ENCODE peak calls at places on chromosomes 2 and 18, in six cellular contexts. One of them, this sample, is unnamed.

GRCh38 chr2:56248965-56249742 is 65.4 kb downstream of the CCDC85A start:
- DNase-seq in CD4-positive, alpha-beta T cell: no peak
- DNase-seq in astrocyte: no peak
- DNase-seq in caudate nucleus: no peak
- DNase-seq in Panc1: no peak
- DNase-seq in CD4-positive, CD25-positive, alpha-beta regulatory T cell: no peak
- DNase-seq in this sample: no peak

GRCh38 chr18:33664528-33664927 is 86.5 kb downstream of the ASXL3 start:
- DNase-seq in CD4-positive, alpha-beta T cell: no peak
- DNase-seq in astrocyte: no peak
- DNase-seq in caudate nucleus: no peak
- DNase-seq in Panc1: no peak
- DNase-seq in CD4-positive, CD25-positive, alpha-beta regulatory T cell: no peak
- DNase-seq in this sample: no peak

GRCh38 chr18:62781893-62782292 is 66.6 kb downstream of the PHLPP1 start:
- DNase-seq in CD4-positive, alpha-beta T cell: no peak
- DNase-seq in astrocyte: peak; percentile 92
- DNase-seq in caudate nucleus: no peak
- DNase-seq in Panc1: no peak
- DNase-seq in CD4-positive, CD25-positive, alpha-beta regulatory T cell: no peak
- DNase-seq in this sample: peak; percentile 77

GRCh38 chr2:50514881-50515280 is 517.1 kb downstream of the NRXN1 start:
- DNase-seq in CD4-positive, alpha-beta T cell: no peak
- DNase-seq in astrocyte: no peak
- DNase-seq in caudate nucleus: no peak
- DNase-seq in Panc1: no peak
- DNase-seq in CD4-positive, CD25-positive, alpha-beta regulatory T cell: no peak
- DNase-seq in this sample: no peak

GRCh38 chr2:149101818-149102217 is 63.3 kb downstream of the LYPD6B start:
- DNase-seq in CD4-positive, alpha-beta T cell: no peak
- DNase-seq in astrocyte: no peak
- DNase-seq in caudate nucleus: no peak
- DNase-seq in Panc1: no peak
- DNase-seq in CD4-positive, CD25-positive, alpha-beta regulatory T cell: no peak
- DNase-seq in this sample: no peak

GRCh38 chr2:39516347-39517101 is 79.4 kb upstream of the MAP4K3 start:
- DNase-seq in CD4-positive, alpha-beta T cell: no peak
- DNase-seq in astrocyte: no peak
- DNase-seq in caudate nucleus: no peak
- DNase-seq in Panc1: no peak
- DNase-seq in CD4-positive, CD25-positive, alpha-beta regulatory T cell: no peak
- DNase-seq in this sample: no peak

GRCh38 chr2:69617744-69618143 is 25.8 kb downstream of the AAK1 start:
- DNase-seq in CD4-positive, alpha-beta T cell: no peak
- DNase-seq in astrocyte: no peak
- DNase-seq in caudate nucleus: no peak
- DNase-seq in Panc1: no peak
- DNase-seq in CD4-positive, CD25-positive, alpha-beta regulatory T cell: no peak
- DNase-seq in this sample: no peak

GRCh38 chr18:62637807-62638687 is 77.3 kb upstream of the PHLPP1 start:
- DNase-seq in CD4-positive, alpha-beta T cell: peak; percentile 21
- DNase-seq in astrocyte: no peak
- DNase-seq in caudate nucleus: no peak
- DNase-seq in Panc1: peak; percentile 15
- DNase-seq in CD4-positive, CD25-positive, alpha-beta regulatory T cell: peak; percentile 20
- DNase-seq in this sample: no peak

GRCh38 chr2:233544079-233544690 is 22.4 kb downstream of the USP40 start:
- DNase-seq in CD4-positive, alpha-beta T cell: no peak
- DNase-seq in astrocyte: peak; percentile 23
- DNase-seq in caudate nucleus: no peak
- DNase-seq in Panc1: no peak
- DNase-seq in CD4-positive, CD25-positive, alpha-beta regulatory T cell: no peak
- DNase-seq in this sample: no peak

GRCh38 chr2:237682901-237683670 is 55.7 kb downstream of the LRRFIP1 start:
- DNase-seq in CD4-positive, alpha-beta T cell: no peak
- DNase-seq in astrocyte: no peak
- DNase-seq in caudate nucleus: no peak
- DNase-seq in Panc1: no peak
- DNase-seq in CD4-positive, CD25-positive, alpha-beta regulatory T cell: no peak
- DNase-seq in this sample: no peak

GRCh38 chr2:1721706-1722483 is 22.4 kb downstream of the PXDN start:
- DNase-seq in CD4-positive, alpha-beta T cell: no peak
- DNase-seq in astrocyte: peak; percentile 99
- DNase-seq in caudate nucleus: no peak
- DNase-seq in Panc1: no peak
- DNase-seq in CD4-positive, CD25-positive, alpha-beta regulatory T cell: no peak
- DNase-seq in this sample: peak; percentile 88

GRCh38 chr2:20452551-20452950 is 5.7 kb downstream of the RHOB start:
- DNase-seq in CD4-positive, alpha-beta T cell: no peak
- DNase-seq in astrocyte: peak; percentile 44
- DNase-seq in caudate nucleus: no peak
- DNase-seq in Panc1: no peak
- DNase-seq in CD4-positive, CD25-positive, alpha-beta regulatory T cell: no peak
- DNase-seq in this sample: no peak

GRCh38 chr18:21131698-21132230 is 20.2 kb upstream of the ROCK1 start:
- DNase-seq in CD4-positive, alpha-beta T cell: no peak
- DNase-seq in astrocyte: no peak
- DNase-seq in caudate nucleus: no peak
- DNase-seq in Panc1: no peak
- DNase-seq in CD4-positive, CD25-positive, alpha-beta regulatory T cell: no peak
- DNase-seq in this sample: no peak

GRCh38 chr2:9656270-9656766 is 25.5 kb upstream of the YWHAQ start:
- DNase-seq in CD4-positive, alpha-beta T cell: peak; percentile 32
- DNase-seq in astrocyte: peak; percentile 97
- DNase-seq in caudate nucleus: no peak
- DNase-seq in Panc1: peak; percentile 85
- DNase-seq in CD4-positive, CD25-positive, alpha-beta regulatory T cell: no peak
- DNase-seq in this sample: peak; percentile 83

GRCh38 chr2:122011493-122012270 is 256.2 kb downstream of the TSN start:
- DNase-seq in CD4-positive, alpha-beta T cell: no peak
- DNase-seq in astrocyte: peak; percentile 26
- DNase-seq in caudate nucleus: no peak
- DNase-seq in Panc1: no peak
- DNase-seq in CD4-positive, CD25-positive, alpha-beta regulatory T cell: no peak
- DNase-seq in this sample: no peak

GRCh38 chr2:210955591-210955990 is 399.2 kb downstream of the CPS1 start:
- DNase-seq in CD4-positive, alpha-beta T cell: no peak
- DNase-seq in astrocyte: peak; percentile 87
- DNase-seq in caudate nucleus: no peak
- DNase-seq in Panc1: no peak
- DNase-seq in CD4-positive, CD25-positive, alpha-beta regulatory T cell: no peak
- DNase-seq in this sample: peak; percentile 3

GRCh38 chr2:118177932-118178331 is 89.7 kb downstream of the INSIG2 start:
- DNase-seq in CD4-positive, alpha-beta T cell: no peak
- DNase-seq in astrocyte: no peak
- DNase-seq in caudate nucleus: no peak
- DNase-seq in Panc1: no peak
- DNase-seq in CD4-positive, CD25-positive, alpha-beta regulatory T cell: no peak
- DNase-seq in this sample: no peak

GRCh38 chr2:96113367-96113677 is 3.0 kb downstream of the ADRA2B start:
- DNase-seq in CD4-positive, alpha-beta T cell: no peak
- DNase-seq in astrocyte: no peak
- DNase-seq in caudate nucleus: no peak
- DNase-seq in Panc1: no peak
- DNase-seq in CD4-positive, CD25-positive, alpha-beta regulatory T cell: no peak
- DNase-seq in this sample: no peak

GRCh38 chr2:32931945-32932709 is 14.6 kb upstream of the LTBP1 start:
- DNase-seq in CD4-positive, alpha-beta T cell: no peak
- DNase-seq in astrocyte: no peak
- DNase-seq in caudate nucleus: no peak
- DNase-seq in Panc1: no peak
- DNase-seq in CD4-positive, CD25-positive, alpha-beta regulatory T cell: no peak
- DNase-seq in this sample: no peak

GRCh38 chr2:192195548-192196418 is 1.1 kb upstream of the TMEFF2 start:
- DNase-seq in CD4-positive, alpha-beta T cell: no peak
- DNase-seq in astrocyte: peak; percentile 16
- DNase-seq in caudate nucleus: peak; percentile 78
- DNase-seq in Panc1: no peak
- DNase-seq in CD4-positive, CD25-positive, alpha-beta regulatory T cell: no peak
- DNase-seq in this sample: no peak

GRCh38 chr18:54679318-54680149 is 88.5 kb downstream of the DYNAP start:
- DNase-seq in CD4-positive, alpha-beta T cell: no peak
- DNase-seq in astrocyte: peak; percentile 77
- DNase-seq in caudate nucleus: no peak
- DNase-seq in Panc1: peak; percentile 73
- DNase-seq in CD4-positive, CD25-positive, alpha-beta regulatory T cell: no peak
- DNase-seq in this sample: peak; percentile 18

GRCh38 chr18:57846258-57846657 is 43.1 kb upstream of the ATP8B1 start:
- DNase-seq in CD4-positive, alpha-beta T cell: no peak
- DNase-seq in astrocyte: peak; percentile 90
- DNase-seq in caudate nucleus: no peak
- DNase-seq in Panc1: no peak
- DNase-seq in CD4-positive, CD25-positive, alpha-beta regulatory T cell: no peak
- DNase-seq in this sample: no peak

GRCh38 chr2:98803747-98804650 is 73.1 kb upstream of the MGAT4A start:
- DNase-seq in CD4-positive, alpha-beta T cell: no peak
- DNase-seq in astrocyte: no peak
- DNase-seq in caudate nucleus: no peak
- DNase-seq in Panc1: no peak
- DNase-seq in CD4-positive, CD25-positive, alpha-beta regulatory T cell: no peak
- DNase-seq in this sample: no peak
- H3K27ac ChIP-seq in CD4-positive, alpha-beta T cell: no peak overlapping the region
- H3K27ac ChIP-seq in astrocyte: no peak overlapping the region
- H3K27ac ChIP-seq in caudate nucleus: no peak overlapping the region
- H3K27ac ChIP-seq in Panc1: no peak overlapping the region
- H3K27ac ChIP-seq in CD4-positive, CD25-positive, alpha-beta regulatory T cell: no peak overlapping the region
- H3K27ac ChIP-seq in this sample: no peak overlapping the region

GRCh38 chr2:169964740-169965139 is 137.5 kb downstream of the UBR3 start:
- DNase-seq in CD4-positive, alpha-beta T cell: no peak
- DNase-seq in astrocyte: no peak
- DNase-seq in caudate nucleus: no peak
- DNase-seq in Panc1: no peak
- DNase-seq in CD4-positive, CD25-positive, alpha-beta regulatory T cell: no peak
- DNase-seq in this sample: no peak

GRCh38 chr2:169963786-169964185 is 136.5 kb downstream of the UBR3 start:
- DNase-seq in CD4-positive, alpha-beta T cell: no peak
- DNase-seq in astrocyte: no peak
- DNase-seq in caudate nucleus: no peak
- DNase-seq in Panc1: no peak
- DNase-seq in CD4-positive, CD25-positive, alpha-beta regulatory T cell: no peak
- DNase-seq in this sample: no peak

GRCh38 chr2:169968767-169969166 is 141.5 kb downstream of the UBR3 start:
- DNase-seq in CD4-positive, alpha-beta T cell: no peak
- DNase-seq in astrocyte: peak; percentile 16
- DNase-seq in caudate nucleus: no peak
- DNase-seq in Panc1: no peak
- DNase-seq in CD4-positive, CD25-positive, alpha-beta regulatory T cell: no peak
- DNase-seq in this sample: no peak

GRCh38 chr2:169966449-169966848 is 139.2 kb downstream of the UBR3 start:
- DNase-seq in CD4-positive, alpha-beta T cell: no peak
- DNase-seq in astrocyte: no peak
- DNase-seq in caudate nucleus: no peak
- DNase-seq in Panc1: no peak
- DNase-seq in CD4-positive, CD25-positive, alpha-beta regulatory T cell: no peak
- DNase-seq in this sample: no peak

DNA sequence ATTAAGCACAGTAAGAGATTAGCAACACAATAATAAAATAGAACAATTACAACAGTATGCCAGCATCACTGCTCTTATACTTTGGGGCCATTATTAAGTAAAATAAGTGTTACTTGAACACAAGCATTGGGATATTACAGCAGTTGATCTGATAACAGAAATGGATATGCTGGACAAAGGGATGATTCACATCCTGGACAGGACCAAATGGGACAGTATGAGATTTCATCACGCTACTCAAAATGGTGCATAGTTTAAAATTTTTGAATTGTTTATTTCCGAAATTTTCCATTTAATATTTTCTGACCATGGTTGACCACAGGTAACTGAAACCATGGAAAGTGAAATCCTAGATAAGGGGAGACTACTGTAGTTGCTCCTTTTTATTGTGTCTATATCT is 138.2 kb downstream of the UBR3 start:
- DNase-seq in CD4-positive, alpha-beta T cell: no peak
- DNase-seq in astrocyte: peak; percentile 22
- DNase-seq in caudate nucleus: no peak
- DNase-seq in Panc1: no peak
- DNase-seq in CD4-positive, CD25-positive, alpha-beta regulatory T cell: no peak
- DNase-seq in this sample: no peak
- H3K27ac ChIP-seq in CD4-positive, alpha-beta T cell: no peak overlapping the region
- H3K27ac ChIP-seq in astrocyte: no peak overlapping the region
- H3K27ac ChIP-seq in caudate nucleus: no peak overlapping the region
- H3K27ac ChIP-seq in Panc1: no peak overlapping the region
- H3K27ac ChIP-seq in CD4-positive, CD25-positive, alpha-beta regulatory T cell: no peak overlapping the region
- H3K27ac ChIP-seq in this sample: no peak overlapping the region

DNA sequence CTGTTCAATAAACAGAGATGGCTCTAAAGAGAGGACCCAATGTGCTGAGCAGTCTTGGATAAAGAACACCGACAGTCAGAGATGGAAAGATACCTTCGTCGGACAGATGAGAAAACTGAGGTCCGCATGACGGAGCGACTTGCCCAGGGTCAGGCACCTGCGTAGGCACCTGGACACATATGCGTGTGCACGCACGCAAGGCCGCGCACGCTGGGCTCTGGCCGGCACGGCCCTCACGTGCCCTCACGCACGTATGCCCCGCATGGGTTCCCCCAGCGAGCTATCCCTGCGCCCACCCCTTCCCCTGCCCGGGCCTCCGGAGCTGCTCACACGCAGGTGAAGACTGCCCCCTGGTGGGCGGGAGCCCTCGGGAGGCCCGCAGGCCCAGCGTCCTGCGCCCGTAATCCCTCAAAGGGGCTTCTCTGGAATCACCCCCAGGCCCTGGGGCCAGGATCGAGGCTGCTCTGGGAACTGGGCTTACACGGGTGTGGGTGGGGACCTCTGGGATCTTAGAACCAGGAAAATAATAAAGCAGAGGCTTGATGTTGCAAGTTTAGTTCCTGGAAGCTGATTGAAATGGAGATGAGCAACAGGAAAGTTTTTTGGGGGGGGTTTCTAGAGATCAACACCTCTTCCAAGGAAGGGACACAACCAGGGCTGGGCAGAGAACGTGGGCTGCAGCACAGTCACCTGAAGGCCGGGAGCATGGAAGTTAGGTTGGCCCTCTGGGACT is 246.3 kb downstream of the TNS1 start:
- DNase-seq in CD4-positive, alpha-beta T cell: peak; percentile 48
- DNase-seq in astrocyte: peak; percentile 32
- DNase-seq in caudate nucleus: peak; percentile 45
- DNase-seq in Panc1: no peak
- DNase-seq in CD4-positive, CD25-positive, alpha-beta regulatory T cell: peak; percentile 14
- DNase-seq in this sample: no peak
- H3K27ac ChIP-seq in CD4-positive, alpha-beta T cell: no peak overlapping the region
- H3K27ac ChIP-seq in astrocyte: no peak overlapping the region
- H3K27ac ChIP-seq in caudate nucleus: no peak overlapping the region
- H3K27ac ChIP-seq in Panc1: no peak overlapping the region
- H3K27ac ChIP-seq in CD4-positive, CD25-positive, alpha-beta regulatory T cell: no peak overlapping the region
- H3K27ac ChIP-seq in this sample: no peak overlapping the region

GRCh38 chr18:24616638-24617037 is 156.2 kb downstream of the HRH4 start:
- DNase-seq in CD4-positive, alpha-beta T cell: no peak
- DNase-seq in astrocyte: no peak
- DNase-seq in caudate nucleus: no peak
- DNase-seq in Panc1: no peak
- DNase-seq in CD4-positive, CD25-positive, alpha-beta regulatory T cell: no peak
- DNase-seq in this sample: no peak

GRCh38 chr18:24611075-24611474 is 150.6 kb downstream of the HRH4 start:
- DNase-seq in CD4-positive, alpha-beta T cell: no peak
- DNase-seq in astrocyte: no peak
- DNase-seq in caudate nucleus: no peak
- DNase-seq in Panc1: no peak
- DNase-seq in CD4-positive, CD25-positive, alpha-beta regulatory T cell: no peak
- DNase-seq in this sample: no peak

GRCh38 chr18:24609249-24609648 is 148.8 kb downstream of the HRH4 start:
- DNase-seq in CD4-positive, alpha-beta T cell: no peak
- DNase-seq in astrocyte: no peak
- DNase-seq in caudate nucleus: no peak
- DNase-seq in Panc1: no peak
- DNase-seq in CD4-positive, CD25-positive, alpha-beta regulatory T cell: no peak
- DNase-seq in this sample: no peak

GRCh38 chr18:24613887-24614286 is 153.4 kb downstream of the HRH4 start:
- DNase-seq in CD4-positive, alpha-beta T cell: no peak
- DNase-seq in astrocyte: no peak
- DNase-seq in caudate nucleus: no peak
- DNase-seq in Panc1: no peak
- DNase-seq in CD4-positive, CD25-positive, alpha-beta regulatory T cell: no peak
- DNase-seq in this sample: no peak
- H3K27ac ChIP-seq in CD4-positive, alpha-beta T cell: no peak overlapping the region
- H3K27ac ChIP-seq in astrocyte: no peak overlapping the region
- H3K27ac ChIP-seq in caudate nucleus: no peak overlapping the region
- H3K27ac ChIP-seq in Panc1: no peak overlapping the region
- H3K27ac ChIP-seq in CD4-positive, CD25-positive, alpha-beta regulatory T cell: no peak overlapping the region
- H3K27ac ChIP-seq in this sample: no peak overlapping the region